ENCODE peak calls at places on chromosomes 13 and 19, in six cellular contexts. One of them, this sample, is unnamed.

GRCh38 chr13:30004204-30004603 is 153.8 kb upstream of the UBL3 start:
- DNase-seq in lower leg skin: no peak
- DNase-seq in left ventricle myocardium inferior: no peak
- DNase-seq in right lobe of liver: no peak
- DNase-seq in activated CD4-positive, alpha-beta memory T cell treated with anti-CD3 and anti-CD28 coated beads for 36 hours: no peak
- DNase-seq in H7: no peak
- DNase-seq in this sample: no peak

GRCh38 chr19:55042344-55042678 is 4.2 kb upstream of the GP6 start:
- DNase-seq in lower leg skin: no peak
- DNase-seq in left ventricle myocardium inferior: no peak
- DNase-seq in right lobe of liver: no peak
- DNase-seq in activated CD4-positive, alpha-beta memory T cell treated with anti-CD3 and anti-CD28 coated beads for 36 hours: no peak
- DNase-seq in H7: no peak
- DNase-seq in this sample: no peak

GRCh38 chr13:112332727-112333126 is 43.4 kb upstream of the SPACA7 start:
- DNase-seq in lower leg skin: no peak
- DNase-seq in left ventricle myocardium inferior: no peak
- DNase-seq in right lobe of liver: no peak
- DNase-seq in activated CD4-positive, alpha-beta memory T cell treated with anti-CD3 and anti-CD28 coated beads for 36 hours: no peak
- DNase-seq in H7: no peak
- DNase-seq in this sample: no peak

GRCh38 chr19:34459614-34460013 is 21.9 kb upstream of the WTIP start:
- DNase-seq in lower leg skin: peak; percentile 39
- DNase-seq in left ventricle myocardium inferior: no peak
- DNase-seq in right lobe of liver: no peak
- DNase-seq in activated CD4-positive, alpha-beta memory T cell treated with anti-CD3 and anti-CD28 coated beads for 36 hours: no peak
- DNase-seq in H7: no peak
- DNase-seq in this sample: no peak

GRCh38 chr19:28485300-28485699 is 727.7 kb downstream of the UQCRFS1 start:
- DNase-seq in lower leg skin: no peak
- DNase-seq in left ventricle myocardium inferior: no peak
- DNase-seq in right lobe of liver: no peak
- DNase-seq in activated CD4-positive, alpha-beta memory T cell treated with anti-CD3 and anti-CD28 coated beads for 36 hours: no peak
- DNase-seq in H7: no peak
- DNase-seq in this sample: no peak

GRCh38 chr13:74219571-74219970 is 85.4 kb upstream of the KLF12 start:
- DNase-seq in lower leg skin: no peak
- DNase-seq in left ventricle myocardium inferior: no peak
- DNase-seq in right lobe of liver: no peak
- DNase-seq in activated CD4-positive, alpha-beta memory T cell treated with anti-CD3 and anti-CD28 coated beads for 36 hours: no peak
- DNase-seq in H7: no peak
- DNase-seq in this sample: no peak

GRCh38 chr13:23322353-23323336 is 110.9 kb downstream of the SACS start:
- DNase-seq in lower leg skin: no peak
- DNase-seq in left ventricle myocardium inferior: no peak
- DNase-seq in right lobe of liver: no peak
- DNase-seq in activated CD4-positive, alpha-beta memory T cell treated with anti-CD3 and anti-CD28 coated beads for 36 hours: no peak
- DNase-seq in H7: peak; percentile 7
- DNase-seq in this sample: no peak

GRCh38 chr13:31174018-31174417 is 12.3 kb upstream of the HSPH1 start:
- DNase-seq in lower leg skin: no peak
- DNase-seq in left ventricle myocardium inferior: no peak
- DNase-seq in right lobe of liver: no peak
- DNase-seq in activated CD4-positive, alpha-beta memory T cell treated with anti-CD3 and anti-CD28 coated beads for 36 hours: no peak
- DNase-seq in H7: no peak
- DNase-seq in this sample: no peak

GRCh38 chr19:40687525-40688016 is 2.9 kb downstream of the NUMBL start:
- DNase-seq in lower leg skin: peak; percentile 97
- DNase-seq in left ventricle myocardium inferior: peak; percentile 87
- DNase-seq in right lobe of liver: no peak
- DNase-seq in activated CD4-positive, alpha-beta memory T cell treated with anti-CD3 and anti-CD28 coated beads for 36 hours: no peak
- DNase-seq in H7: no peak
- DNase-seq in this sample: no peak

GRCh38 chr13:33281951-33282595 is 3.5 kb downstream of the STARD13 start:
- DNase-seq in lower leg skin: no peak
- DNase-seq in left ventricle myocardium inferior: no peak
- DNase-seq in right lobe of liver: no peak
- DNase-seq in activated CD4-positive, alpha-beta memory T cell treated with anti-CD3 and anti-CD28 coated beads for 36 hours: no peak
- DNase-seq in H7: no peak
- DNase-seq in this sample: no peak

GRCh38 chr19:42596391-42597071 is 1.8 kb upstream of the CEACAM8 start:
- DNase-seq in lower leg skin: no peak
- DNase-seq in left ventricle myocardium inferior: no peak
- DNase-seq in right lobe of liver: peak; percentile 64
- DNase-seq in activated CD4-positive, alpha-beta memory T cell treated with anti-CD3 and anti-CD28 coated beads for 36 hours: peak; percentile 48
- DNase-seq in H7: peak; percentile 81
- DNase-seq in this sample: no peak

GRCh38 chr19:34171539-34171876 is 796 bp upstream of the LSM14A start:
- DNase-seq in lower leg skin: no peak
- DNase-seq in left ventricle myocardium inferior: no peak
- DNase-seq in right lobe of liver: no peak
- DNase-seq in activated CD4-positive, alpha-beta memory T cell treated with anti-CD3 and anti-CD28 coated beads for 36 hours: peak; percentile 80
- DNase-seq in H7: no peak
- DNase-seq in this sample: no peak

GRCh38 chr19:35545855-35546381 is 492 bp downstream of the TMEM147 start:
- DNase-seq in lower leg skin: no peak
- DNase-seq in left ventricle myocardium inferior: peak; percentile 37
- DNase-seq in right lobe of liver: no peak
- DNase-seq in activated CD4-positive, alpha-beta memory T cell treated with anti-CD3 and anti-CD28 coated beads for 36 hours: peak; percentile 81
- DNase-seq in H7: peak; percentile 88
- DNase-seq in this sample: no peak

GRCh38 chr13:41500501-41500900 is 43.2 kb downstream of the RGCC start:
- DNase-seq in lower leg skin: no peak
- DNase-seq in left ventricle myocardium inferior: peak; percentile 33
- DNase-seq in right lobe of liver: no peak
- DNase-seq in activated CD4-positive, alpha-beta memory T cell treated with anti-CD3 and anti-CD28 coated beads for 36 hours: peak; percentile 69
- DNase-seq in H7: no peak
- DNase-seq in this sample: no peak

GRCh38 chr19:13669780-13670355 is 94.5 kb upstream of the MRI1 start:
- DNase-seq in lower leg skin: no peak
- DNase-seq in left ventricle myocardium inferior: no peak
- DNase-seq in right lobe of liver: no peak
- DNase-seq in activated CD4-positive, alpha-beta memory T cell treated with anti-CD3 and anti-CD28 coated beads for 36 hours: no peak
- DNase-seq in H7: no peak
- DNase-seq in this sample: no peak

GRCh38 chr13:22454586-22454985 is 726.2 kb upstream of the SGCG start:
- DNase-seq in lower leg skin: no peak
- DNase-seq in left ventricle myocardium inferior: no peak
- DNase-seq in right lobe of liver: no peak
- DNase-seq in activated CD4-positive, alpha-beta memory T cell treated with anti-CD3 and anti-CD28 coated beads for 36 hours: no peak
- DNase-seq in H7: peak; percentile 11
- DNase-seq in this sample: no peak

GRCh38 chr13:108249150-108249549 is 20.4 kb upstream of the TNFSF13B start:
- DNase-seq in lower leg skin: no peak
- DNase-seq in left ventricle myocardium inferior: no peak
- DNase-seq in right lobe of liver: no peak
- DNase-seq in activated CD4-positive, alpha-beta memory T cell treated with anti-CD3 and anti-CD28 coated beads for 36 hours: no peak
- DNase-seq in H7: no peak
- DNase-seq in this sample: no peak

GRCh38 chr19:49553451-49554271 is 25.9 kb downstream of the RCN3 start:
- DNase-seq in lower leg skin: no peak
- DNase-seq in left ventricle myocardium inferior: no peak
- DNase-seq in right lobe of liver: no peak
- DNase-seq in activated CD4-positive, alpha-beta memory T cell treated with anti-CD3 and anti-CD28 coated beads for 36 hours: peak; percentile 83
- DNase-seq in H7: no peak
- DNase-seq in this sample: peak; percentile 86

GRCh38 chr13:93003531-93003930 is 223.1 kb upstream of the GPC6 start:
- DNase-seq in lower leg skin: no peak
- DNase-seq in left ventricle myocardium inferior: no peak
- DNase-seq in right lobe of liver: no peak
- DNase-seq in activated CD4-positive, alpha-beta memory T cell treated with anti-CD3 and anti-CD28 coated beads for 36 hours: no peak
- DNase-seq in H7: no peak
- DNase-seq in this sample: no peak

GRCh38 chr13:41960195-41960699 is 662 bp downstream of the VWA8 start:
- DNase-seq in lower leg skin: no peak
- DNase-seq in left ventricle myocardium inferior: no peak
- DNase-seq in right lobe of liver: no peak
- DNase-seq in activated CD4-positive, alpha-beta memory T cell treated with anti-CD3 and anti-CD28 coated beads for 36 hours: no peak
- DNase-seq in H7: peak; percentile 50
- DNase-seq in this sample: no peak

GRCh38 chr13:27522847-27523246 is 72.5 kb upstream of the MTIF3 start:
- DNase-seq in lower leg skin: no peak
- DNase-seq in left ventricle myocardium inferior: no peak
- DNase-seq in right lobe of liver: no peak
- DNase-seq in activated CD4-positive, alpha-beta memory T cell treated with anti-CD3 and anti-CD28 coated beads for 36 hours: no peak
- DNase-seq in H7: no peak
- DNase-seq in this sample: no peak

GRCh38 chr13:111049791-111050538 is 65.1 kb upstream of the ARHGEF7 start:
- DNase-seq in lower leg skin: peak; percentile 80
- DNase-seq in left ventricle myocardium inferior: no peak
- DNase-seq in right lobe of liver: no peak
- DNase-seq in activated CD4-positive, alpha-beta memory T cell treated with anti-CD3 and anti-CD28 coated beads for 36 hours: no peak
- DNase-seq in H7: peak; percentile 68
- DNase-seq in this sample: peak; percentile 44